ENCODE peak calls at places on chromosomes 5 and 9, in six cellular contexts. One of them, this sample, is unnamed.

GRCh38 chr9:38017149-38017884 is 51.7 kb downstream of the SHB start:
- DNase-seq in upper lobe of left lung: peak; percentile 86
- DNase-seq in IMR-90: peak; percentile 62
- DNase-seq in Peyer's patch: no peak
- DNase-seq in fibroblast of pulmonary artery: peak; percentile 55
- DNase-seq in BJ: no peak
- DNase-seq in this sample: no peak

GRCh38 chr5:172420215-172420934 is 34.0 kb downstream of the SH3PXD2B start:
- DNase-seq in upper lobe of left lung: peak; percentile 85
- DNase-seq in IMR-90: peak; percentile 94
- DNase-seq in Peyer's patch: peak; percentile 86
- DNase-seq in fibroblast of pulmonary artery: peak; percentile 98
- DNase-seq in BJ: peak; percentile 70
- DNase-seq in this sample: no peak

GRCh38 chr5:81239613-81240012 is 6.5 kb downstream of the CKMT2 start:
- DNase-seq in upper lobe of left lung: no peak
- DNase-seq in IMR-90: no peak
- DNase-seq in Peyer's patch: no peak
- DNase-seq in fibroblast of pulmonary artery: no peak
- DNase-seq in BJ: no peak
- DNase-seq in this sample: no peak

GRCh38 chr9:98973546-98973921 is 29.8 kb downstream of the COL15A1 start:
- DNase-seq in upper lobe of left lung: no peak
- DNase-seq in IMR-90: no peak
- DNase-seq in Peyer's patch: no peak
- DNase-seq in fibroblast of pulmonary artery: no peak
- DNase-seq in BJ: no peak
- DNase-seq in this sample: no peak

GRCh38 chr5:90882448-90882847 is 323.9 kb downstream of the ADGRV1 start:
- DNase-seq in upper lobe of left lung: no peak
- DNase-seq in IMR-90: no peak
- DNase-seq in Peyer's patch: no peak
- DNase-seq in fibroblast of pulmonary artery: no peak
- DNase-seq in BJ: no peak
- DNase-seq in this sample: no peak

GRCh38 chr9:133532937-133533668 is 1.4 kb upstream of the ADAMTSL2 start:
- DNase-seq in upper lobe of left lung: peak; percentile 45
- DNase-seq in IMR-90: peak; percentile 29
- DNase-seq in Peyer's patch: peak; percentile 67
- DNase-seq in fibroblast of pulmonary artery: peak; percentile 72
- DNase-seq in BJ: no peak
- DNase-seq in this sample: no peak

GRCh38 chr5:139668064-139668880 is 20.1 kb downstream of the CXXC5 start:
- DNase-seq in upper lobe of left lung: no peak
- DNase-seq in IMR-90: no peak
- DNase-seq in Peyer's patch: peak; percentile 65
- DNase-seq in fibroblast of pulmonary artery: no peak
- DNase-seq in BJ: no peak
- DNase-seq in this sample: no peak

GRCh38 chr9:112112941-112113399 is 62.1 kb downstream of the SUSD1 start:
- DNase-seq in upper lobe of left lung: peak; percentile 44
- DNase-seq in IMR-90: no peak
- DNase-seq in Peyer's patch: peak; percentile 53
- DNase-seq in fibroblast of pulmonary artery: peak; percentile 35
- DNase-seq in BJ: no peak
- DNase-seq in this sample: no peak

GRCh38 chr9:94600715-94601114 is 7.1 kb upstream of the FBP2 start:
- DNase-seq in upper lobe of left lung: no peak
- DNase-seq in IMR-90: no peak
- DNase-seq in Peyer's patch: no peak
- DNase-seq in fibroblast of pulmonary artery: no peak
- DNase-seq in BJ: no peak
- DNase-seq in this sample: no peak

GRCh38 chr5:172795401-172795977 is 24.5 kb upstream of the DUSP1 start:
- DNase-seq in upper lobe of left lung: peak; percentile 63
- DNase-seq in IMR-90: peak; percentile 99
- DNase-seq in Peyer's patch: peak; percentile 70
- DNase-seq in fibroblast of pulmonary artery: peak; percentile 100
- DNase-seq in BJ: peak; percentile 96
- DNase-seq in this sample: no peak

GRCh38 chr5:58135571-58136335 is 324.1 kb downstream of the PLK2 start:
- DNase-seq in upper lobe of left lung: no peak
- DNase-seq in IMR-90: peak; percentile 83
- DNase-seq in Peyer's patch: no peak
- DNase-seq in fibroblast of pulmonary artery: peak; percentile 14
- DNase-seq in BJ: no peak
- DNase-seq in this sample: no peak

GRCh38 chr9:112084334-112084733 is 90.8 kb downstream of the SUSD1 start:
- DNase-seq in upper lobe of left lung: no peak
- DNase-seq in IMR-90: peak; percentile 32
- DNase-seq in Peyer's patch: no peak
- DNase-seq in fibroblast of pulmonary artery: no peak
- DNase-seq in BJ: no peak
- DNase-seq in this sample: no peak

GRCh38 chr9:18982246-18982589 is 50.8 kb downstream of the SAXO1 start:
- DNase-seq in upper lobe of left lung: no peak
- DNase-seq in IMR-90: no peak
- DNase-seq in Peyer's patch: no peak
- DNase-seq in fibroblast of pulmonary artery: no peak
- DNase-seq in BJ: no peak
- DNase-seq in this sample: no peak

GRCh38 chr5:127351418-127351817 is 60.8 kb downstream of the MEGF10 start:
- DNase-seq in upper lobe of left lung: no peak
- DNase-seq in IMR-90: no peak
- DNase-seq in Peyer's patch: no peak
- DNase-seq in fibroblast of pulmonary artery: peak; percentile 10
- DNase-seq in BJ: no peak
- DNase-seq in this sample: no peak

GRCh38 chr9:129317179-129318011 is 139.3 kb upstream of the IER5L start:
- DNase-seq in upper lobe of left lung: peak; percentile 61
- DNase-seq in IMR-90: peak; percentile 45
- DNase-seq in Peyer's patch: no peak
- DNase-seq in fibroblast of pulmonary artery: peak; percentile 53
- DNase-seq in BJ: no peak
- DNase-seq in this sample: no peak

GRCh38 chr9:81268048-81268447 is 421.3 kb downstream of the TLE1 start:
- DNase-seq in upper lobe of left lung: no peak
- DNase-seq in IMR-90: peak; percentile 89
- DNase-seq in Peyer's patch: no peak
- DNase-seq in fibroblast of pulmonary artery: peak; percentile 11
- DNase-seq in BJ: no peak
- DNase-seq in this sample: no peak

GRCh38 chr5:31854181-31854624 is 215.3 kb downstream of the PDZD2 start:
- DNase-seq in upper lobe of left lung: peak; percentile 41
- DNase-seq in IMR-90: peak; percentile 26
- DNase-seq in Peyer's patch: no peak
- DNase-seq in fibroblast of pulmonary artery: peak; percentile 31
- DNase-seq in BJ: no peak
- DNase-seq in this sample: no peak

GRCh38 chr5:126692971-126693370 is 84.0 kb upstream of the LMNB1 start:
- DNase-seq in upper lobe of left lung: no peak
- DNase-seq in IMR-90: no peak
- DNase-seq in Peyer's patch: no peak
- DNase-seq in fibroblast of pulmonary artery: no peak
- DNase-seq in BJ: no peak
- DNase-seq in this sample: no peak

GRCh38 chr5:163789870-163790269 is 284.5 kb downstream of the MAT2B start:
- DNase-seq in upper lobe of left lung: no peak
- DNase-seq in IMR-90: peak; percentile 66
- DNase-seq in Peyer's patch: no peak
- DNase-seq in fibroblast of pulmonary artery: peak; percentile 30
- DNase-seq in BJ: no peak
- DNase-seq in this sample: no peak

GRCh38 chr5:33937017-33937699 is 972 bp downstream of the RXFP3 start:
- DNase-seq in upper lobe of left lung: no peak
- DNase-seq in IMR-90: no peak
- DNase-seq in Peyer's patch: no peak
- DNase-seq in fibroblast of pulmonary artery: no peak
- DNase-seq in BJ: no peak
- DNase-seq in this sample: no peak

GRCh38 chr5:33933723-33934544 is 2.3 kb upstream of the RXFP3 start:
- DNase-seq in upper lobe of left lung: no peak
- DNase-seq in IMR-90: peak; percentile 64
- DNase-seq in Peyer's patch: no peak
- DNase-seq in fibroblast of pulmonary artery: peak; percentile 11
- DNase-seq in BJ: no peak
- DNase-seq in this sample: no peak

GRCh38 chr5:33936381-33937016 is at the start of gene RXFP3:
- DNase-seq in upper lobe of left lung: no peak
- DNase-seq in IMR-90: peak; percentile 23
- DNase-seq in Peyer's patch: no peak
- DNase-seq in fibroblast of pulmonary artery: peak; percentile 44
- DNase-seq in BJ: no peak
- DNase-seq in this sample: no peak

GRCh38 chr5:33937700-33938506 is 1.7 kb downstream of the RXFP3 start:
- DNase-seq in upper lobe of left lung: no peak
- DNase-seq in IMR-90: no peak
- DNase-seq in Peyer's patch: no peak
- DNase-seq in fibroblast of pulmonary artery: no peak
- DNase-seq in BJ: no peak
- DNase-seq in this sample: no peak

DNA sequence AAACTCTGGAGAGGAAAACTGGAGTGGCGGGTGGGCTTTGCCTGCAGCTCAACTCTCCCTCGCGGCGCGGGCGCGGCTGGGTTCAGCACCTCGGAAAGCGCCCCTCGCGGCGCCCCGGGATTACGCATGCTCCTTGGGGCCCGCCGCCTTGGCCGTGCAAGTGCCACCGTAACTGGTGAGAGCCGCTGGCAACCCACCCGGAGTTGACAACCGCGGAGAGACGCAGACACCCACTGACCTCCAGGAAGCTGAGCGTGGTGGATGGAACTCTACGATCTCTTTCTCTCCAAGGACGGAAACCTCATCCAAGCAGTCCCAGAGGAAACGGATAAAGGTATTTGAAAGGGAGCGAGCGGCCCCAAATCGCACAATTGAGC is 194 bp upstream of the RXFP3 start:
- DNase-seq in upper lobe of left lung: peak; percentile 25
- DNase-seq in IMR-90: peak; percentile 54
- DNase-seq in Peyer's patch: no peak
- DNase-seq in fibroblast of pulmonary artery: peak; percentile 66
- DNase-seq in BJ: no peak
- DNase-seq in this sample: no peak
- TF ChIP-seq CTCF in upper lobe of left lung: peak; percentile 20
- TF ChIP-seq CTCF in IMR-90: no peak
- TF ChIP-seq CTCF in Peyer's patch: peak; percentile 15
- TF ChIP-seq CTCF in fibroblast of pulmonary artery: peak; percentile 1
- TF ChIP-seq CTCF in BJ: no peak
- TF ChIP-seq CTCF in this sample: no peak

GRCh38 chr5:3598725-3599282 is 3.2 kb downstream of the IRX1 start:
- DNase-seq in upper lobe of left lung: no peak
- DNase-seq in IMR-90: no peak
- DNase-seq in Peyer's patch: no peak
- DNase-seq in fibroblast of pulmonary artery: no peak
- DNase-seq in BJ: no peak
- DNase-seq in this sample: no peak

GRCh38 chr5:3598236-3598635 is 2.6 kb downstream of the IRX1 start:
- DNase-seq in upper lobe of left lung: no peak
- DNase-seq in IMR-90: no peak
- DNase-seq in Peyer's patch: no peak
- DNase-seq in fibroblast of pulmonary artery: no peak
- DNase-seq in BJ: no peak
- DNase-seq in this sample: no peak

GRCh38 chr5:3600106-3600997 is 4.7 kb downstream of the IRX1 start:
- DNase-seq in upper lobe of left lung: no peak
- DNase-seq in IMR-90: no peak
- DNase-seq in Peyer's patch: no peak
- DNase-seq in fibroblast of pulmonary artery: no peak
- DNase-seq in BJ: no peak
- DNase-seq in this sample: no peak

GRCh38 chr5:3601060-3601710 is 5.6 kb downstream of the IRX1 start:
- DNase-seq in upper lobe of left lung: no peak
- DNase-seq in IMR-90: no peak
- DNase-seq in Peyer's patch: no peak
- DNase-seq in fibroblast of pulmonary artery: no peak
- DNase-seq in BJ: no peak
- DNase-seq in this sample: no peak

DNA sequence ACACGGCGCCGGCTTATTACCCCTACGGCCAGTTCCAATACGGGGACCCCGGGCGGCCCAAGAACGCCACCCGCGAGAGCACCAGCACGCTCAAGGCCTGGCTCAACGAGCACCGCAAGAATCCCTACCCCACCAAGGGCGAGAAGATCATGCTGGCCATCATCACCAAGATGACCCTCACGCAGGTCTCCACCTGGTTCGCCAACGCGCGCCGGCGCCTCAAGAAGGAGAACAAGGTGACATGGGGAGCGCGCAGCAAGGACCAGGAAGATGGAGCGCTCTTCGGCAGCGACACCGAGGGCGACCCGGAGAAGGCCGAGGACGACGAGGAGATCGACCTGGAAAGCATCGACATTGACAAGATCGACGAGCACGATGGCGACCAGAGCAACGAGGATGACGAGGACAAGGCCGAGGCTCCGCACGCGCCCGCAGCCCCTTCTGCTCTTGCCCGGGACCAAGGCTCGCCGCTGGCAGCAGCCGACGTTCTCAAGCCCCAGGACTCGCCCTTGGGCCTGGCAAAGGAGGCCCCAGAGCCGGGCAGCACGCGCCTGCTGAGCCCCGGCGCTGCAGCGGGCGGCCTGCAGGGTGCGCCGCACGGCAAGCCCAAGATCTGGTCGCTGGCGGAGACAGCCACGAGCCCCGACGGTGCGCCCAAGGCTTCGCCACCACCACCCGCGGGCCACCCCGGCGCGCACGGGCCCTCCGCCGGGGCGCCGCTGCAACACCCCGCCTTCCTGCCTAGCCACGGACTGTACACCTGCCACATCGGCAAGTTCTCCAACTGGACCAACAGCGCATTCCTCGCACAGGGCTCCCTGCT is 3.9 kb downstream of the IRX1 start:
- DNase-seq in upper lobe of left lung: no peak
- DNase-seq in IMR-90: no peak
- DNase-seq in Peyer's patch: no peak
- DNase-seq in fibroblast of pulmonary artery: no peak
- DNase-seq in BJ: no peak
- DNase-seq in this sample: no peak
- TF ChIP-seq CTCF in upper lobe of left lung: no peak
- TF ChIP-seq CTCF in IMR-90: no peak
- TF ChIP-seq CTCF in Peyer's patch: no peak
- TF ChIP-seq CTCF in fibroblast of pulmonary artery: no peak
- TF ChIP-seq CTCF in BJ: no peak
- TF ChIP-seq CTCF in this sample: no peak

GRCh38 chr9:14652729-14653377 is 40.4 kb downstream of the ZDHHC21 start:
- DNase-seq in upper lobe of left lung: no peak
- DNase-seq in IMR-90: peak; percentile 24
- DNase-seq in Peyer's patch: no peak
- DNase-seq in fibroblast of pulmonary artery: peak; percentile 29
- DNase-seq in BJ: no peak
- DNase-seq in this sample: no peak
- TF ChIP-seq CTCF in upper lobe of left lung: no peak
- TF ChIP-seq CTCF in IMR-90: peak; percentile 59
- TF ChIP-seq CTCF in Peyer's patch: peak; percentile 69
- TF ChIP-seq CTCF in fibroblast of pulmonary artery: peak; percentile 50
- TF ChIP-seq CTCF in BJ: peak; percentile 54
- TF ChIP-seq CTCF in this sample: no peak

DNA sequence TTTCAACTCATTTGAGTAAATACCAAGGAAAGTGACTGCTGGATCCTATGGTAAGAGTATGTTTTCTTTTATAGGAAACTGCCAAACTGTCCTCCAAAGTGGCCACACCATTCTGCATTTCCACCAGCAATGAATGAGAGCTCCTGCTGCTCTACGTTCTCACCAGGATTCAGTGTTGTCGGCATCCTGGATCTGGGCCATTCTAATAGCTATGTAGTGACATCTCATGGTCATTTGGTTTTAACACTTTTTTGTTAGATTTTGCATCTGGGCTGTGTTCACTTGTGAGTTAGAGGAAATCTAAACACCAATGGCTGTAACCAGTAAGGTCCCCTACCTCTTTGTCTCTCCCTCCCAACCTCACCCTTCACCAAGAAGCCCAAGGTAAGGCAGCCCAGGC is 115.9 kb downstream of the ATPSCKMT start:
- DNase-seq in upper lobe of left lung: no peak
- DNase-seq in IMR-90: peak; percentile 16
- DNase-seq in Peyer's patch: no peak
- DNase-seq in fibroblast of pulmonary artery: peak; percentile 13
- DNase-seq in BJ: no peak
- DNase-seq in this sample: no peak
- TF ChIP-seq CTCF in upper lobe of left lung: no peak
- TF ChIP-seq CTCF in IMR-90: peak; percentile 15
- TF ChIP-seq CTCF in Peyer's patch: no peak
- TF ChIP-seq CTCF in fibroblast of pulmonary artery: no peak
- TF ChIP-seq CTCF in BJ: no peak
- TF ChIP-seq CTCF in this sample: no peak